ENCODE peak calls at places on chromosomes 6 and 20, in five cellular contexts. F is AML-193; A is activated T-cell treated with anti-CD3 and anti-CD28 coated beads, Interleukin-2, amount 50 U/mL, for 24 hours; J is NCI-H345; U is stromal cell of bone marrow. I is an unnamed sample.

GRCh38 chr6:305371-306206 is 13.3 kb downstream of the DUSP22 start:
- DNase-seq in F (no peak), J (no peak), A (no peak), U (no peak), I (no peak)

GRCh38 chr6:89378628-89379027 is 26.1 kb upstream of the UBE2J1 start:
- DNase-seq in J (no peak), F (no peak), A (no peak), U (no peak), I (no peak)

GRCh38 chr6:125841356-125842090 is 50.8 kb downstream of the NCOA7 start:
- DNase-seq in A (no peak), F (no peak), U (no peak), J (no peak), I (no peak)

GRCh38 chr20:1533059-1533458 is 24.4 kb downstream of the SIRPD start:
- DNase-seq in F (peak), A (no peak), U (no peak), J (no peak), I (no peak)

GRCh38 chr6:159908535-159908934 is 17.7 kb downstream of the MAS1 start:
- DNase-seq in F (no peak), U (peak), J (no peak), A (no peak), I (peak)

GRCh38 chr6:111552241-111552744 is 53.4 kb downstream of the TRAF3IP2 start:
- DNase-seq in A (no peak), J (peak), F (no peak), U (peak), I (peak)

GRCh38 chr6:17869010-17869752 is 118.3 kb downstream of the KIF13A start:
- DNase-seq in F (no peak), U (no peak), A (no peak), J (no peak), I (peak)

GRCh38 chr6:5833120-5833519 is 173.6 kb downstream of the NRN1 start:
- DNase-seq in U (no peak), F (no peak), A (no peak), J (no peak), I (no peak)

GRCh38 chr6:25883991-25884390 is 9.9 kb upstream of the SLC17A3 start:
- DNase-seq in U (peak), A (no peak), F (peak), J (no peak), I (peak)

GRCh38 chr6:63307581-63308246 is 12.1 kb downstream of the LGSN start:
- DNase-seq in F (peak), U (peak), A (no peak), J (peak), I (peak)

GRCh38 chr6:20403766-20404640 is 2.3 kb downstream of the E2F3 start:
- DNase-seq in A (peak), U (peak), F (peak), J (peak), I (no peak)